ENCODE peak calls at places on chromosomes 7 and 10, in seven cellular contexts. One of them, this sample, is unnamed.

GRCh38 chr10:117134084-117135025 is 3.7 kb downstream of the VAX1 start:
- DNase-seq in H9: peak
- DNase-seq in IMR-90: no peak
- DNase-seq in neuronal stem cell: peak
- DNase-seq in mesenchymal stem cell: no peak
- DNase-seq in H1: peak
- DNase-seq in trophoblast cell: peak
- DNase-seq in this sample: peak

GRCh38 chr10:93554760-93555432 is 11.6 kb upstream of the FFAR4 start:
- DNase-seq in IMR-90: peak
- DNase-seq in trophoblast cell: peak
- DNase-seq in H9: peak
- DNase-seq in mesenchymal stem cell: peak
- DNase-seq in H1: peak
- DNase-seq in neuronal stem cell: peak
- DNase-seq in this sample: peak

GRCh38 chr10:127296696-127297095 is 100.3 kb upstream of the INSYN2A start:
- DNase-seq in trophoblast cell: no peak
- DNase-seq in mesenchymal stem cell: no peak
- DNase-seq in H1: no peak
- DNase-seq in IMR-90: no peak
- DNase-seq in neuronal stem cell: no peak
- DNase-seq in H9: no peak
- DNase-seq in this sample: no peak

GRCh38 chr7:142519077-142519789 is 230.0 kb upstream of the PRSS1 start:
- DNase-seq in H1: no peak
- DNase-seq in IMR-90: peak
- DNase-seq in trophoblast cell: no peak
- DNase-seq in neuronal stem cell: no peak
- DNase-seq in mesenchymal stem cell: no peak
- DNase-seq in H9: no peak
- DNase-seq in this sample: peak

GRCh38 chr10:126508535-126509040 is 120.3 kb upstream of the ADAM12 start:
- DNase-seq in H9: no peak
- DNase-seq in H1: no peak
- DNase-seq in IMR-90: no peak
- DNase-seq in neuronal stem cell: no peak
- DNase-seq in mesenchymal stem cell: no peak
- DNase-seq in trophoblast cell: peak
- DNase-seq in this sample: peak

GRCh38 chr10:52442576-52442975 is 128.5 kb downstream of the DKK1 start:
- DNase-seq in IMR-90: peak
- DNase-seq in H9: no peak
- DNase-seq in H1: no peak
- DNase-seq in mesenchymal stem cell: peak
- DNase-seq in trophoblast cell: no peak
- DNase-seq in neuronal stem cell: no peak
- DNase-seq in this sample: no peak

GRCh38 chr7:131945313-131945831 is 388.9 kb upstream of the PODXL start:
- DNase-seq in H9: peak
- DNase-seq in mesenchymal stem cell: peak
- DNase-seq in trophoblast cell: peak
- DNase-seq in H1: peak
- DNase-seq in IMR-90: peak
- DNase-seq in neuronal stem cell: peak
- DNase-seq in this sample: peak

GRCh38 chr10:103789771-103790201 is 65.6 kb downstream of the SH3PXD2A start:
- DNase-seq in IMR-90: no peak
- DNase-seq in mesenchymal stem cell: no peak
- DNase-seq in trophoblast cell: peak
- DNase-seq in neuronal stem cell: no peak
- DNase-seq in H9: no peak
- DNase-seq in H1: no peak
- DNase-seq in this sample: no peak

DNA sequence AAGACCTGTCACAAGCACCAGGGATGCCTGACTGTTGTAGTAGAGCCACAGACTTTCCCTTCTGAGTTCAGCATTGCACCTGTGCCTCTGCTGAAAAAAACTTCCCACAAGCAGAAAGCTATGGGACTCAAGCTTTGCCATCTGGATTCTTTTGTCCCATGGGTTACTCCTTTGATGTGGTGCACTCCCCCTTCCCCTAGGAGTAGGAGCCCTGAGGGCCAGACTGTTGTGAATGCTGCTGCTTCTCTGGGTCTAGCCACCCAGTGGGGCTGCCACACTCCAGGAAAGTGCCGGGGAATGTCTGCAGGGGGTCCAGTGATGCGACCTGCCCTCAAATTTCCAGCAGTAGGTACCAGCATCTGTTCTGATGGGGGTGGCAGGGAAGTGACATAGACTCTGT is 11.7 kb downstream of the CASP7 start:
- DNase-seq in neuronal stem cell: no peak
- DNase-seq in mesenchymal stem cell: no peak
- DNase-seq in H1: no peak
- DNase-seq in H9: no peak
- DNase-seq in IMR-90: no peak
- DNase-seq in trophoblast cell: no peak
- DNase-seq in this sample: no peak
- H3K4ac ChIP-seq in neuronal stem cell: no peak
- H3K4ac ChIP-seq in mesenchymal stem cell: no peak
- H3K4ac ChIP-seq in H1: no peak
- H3K4ac ChIP-seq in H9: no peak
- H3K4ac ChIP-seq in IMR-90: no peak
- H3K4ac ChIP-seq in trophoblast cell: no peak
- H3K4ac ChIP-seq in this sample: no peak

GRCh38 chr10:71763352-71764127 is 9.8 kb downstream of the VSIR start:
- DNase-seq in H9: no peak
- DNase-seq in neuronal stem cell: no peak
- DNase-seq in IMR-90: peak
- DNase-seq in trophoblast cell: no peak
- DNase-seq in mesenchymal stem cell: peak
- DNase-seq in H1: no peak
- DNase-seq in this sample: no peak

GRCh38 chr10:71767420-71768035 is 5.8 kb downstream of the VSIR start:
- DNase-seq in mesenchymal stem cell: peak
- DNase-seq in neuronal stem cell: no peak
- DNase-seq in IMR-90: no peak
- DNase-seq in H1: no peak
- DNase-seq in trophoblast cell: peak
- DNase-seq in H9: no peak
- DNase-seq in this sample: no peak

GRCh38 chr10:71766717-71767419 is 6.5 kb downstream of the VSIR start:
- DNase-seq in neuronal stem cell: no peak
- DNase-seq in IMR-90: peak
- DNase-seq in mesenchymal stem cell: peak
- DNase-seq in H1: no peak
- DNase-seq in H9: no peak
- DNase-seq in trophoblast cell: peak
- DNase-seq in this sample: peak

GRCh38 chr10:71765907-71766716 is 7.2 kb downstream of the VSIR start:
- DNase-seq in H9: no peak
- DNase-seq in trophoblast cell: peak
- DNase-seq in neuronal stem cell: no peak
- DNase-seq in H1: no peak
- DNase-seq in IMR-90: no peak
- DNase-seq in mesenchymal stem cell: no peak
- DNase-seq in this sample: no peak

GRCh38 chr10:71765176-71765906 is 8.0 kb downstream of the VSIR start:
- DNase-seq in trophoblast cell: peak
- DNase-seq in IMR-90: peak
- DNase-seq in H1: no peak
- DNase-seq in H9: no peak
- DNase-seq in neuronal stem cell: no peak
- DNase-seq in mesenchymal stem cell: no peak
- DNase-seq in this sample: no peak
- H3K4me2 ChIP-seq in trophoblast cell: no peak
- H3K4me2 ChIP-seq in IMR-90: no peak
- H3K4me2 ChIP-seq in H1: no peak
- H3K4me2 ChIP-seq in H9: no peak
- H3K4me2 ChIP-seq in neuronal stem cell: no peak
- H3K4me2 ChIP-seq in mesenchymal stem cell: no peak
- H3K4me2 ChIP-seq in this sample: no peak

GRCh38 chr10:119383174-119383856 is 159.2 kb downstream of the RGS10 start:
- DNase-seq in H1: no peak
- DNase-seq in mesenchymal stem cell: peak
- DNase-seq in neuronal stem cell: no peak
- DNase-seq in H9: no peak
- DNase-seq in trophoblast cell: no peak
- DNase-seq in IMR-90: no peak
- DNase-seq in this sample: no peak

GRCh38 chr10:119377905-119378736 is 164.4 kb downstream of the RGS10 start:
- DNase-seq in IMR-90: no peak
- DNase-seq in trophoblast cell: no peak
- DNase-seq in mesenchymal stem cell: no peak
- DNase-seq in neuronal stem cell: no peak
- DNase-seq in H9: no peak
- DNase-seq in H1: no peak
- DNase-seq in this sample: no peak

GRCh38 chr10:119377431-119377830 is 165.1 kb downstream of the RGS10 start:
- DNase-seq in mesenchymal stem cell: no peak
- DNase-seq in H1: no peak
- DNase-seq in trophoblast cell: no peak
- DNase-seq in H9: no peak
- DNase-seq in neuronal stem cell: no peak
- DNase-seq in IMR-90: no peak
- DNase-seq in this sample: no peak

GRCh38 chr10:119378737-119379067 is 163.8 kb downstream of the RGS10 start:
- DNase-seq in neuronal stem cell: no peak
- DNase-seq in mesenchymal stem cell: no peak
- DNase-seq in H1: no peak
- DNase-seq in IMR-90: no peak
- DNase-seq in H9: no peak
- DNase-seq in trophoblast cell: no peak
- DNase-seq in this sample: no peak

DNA sequence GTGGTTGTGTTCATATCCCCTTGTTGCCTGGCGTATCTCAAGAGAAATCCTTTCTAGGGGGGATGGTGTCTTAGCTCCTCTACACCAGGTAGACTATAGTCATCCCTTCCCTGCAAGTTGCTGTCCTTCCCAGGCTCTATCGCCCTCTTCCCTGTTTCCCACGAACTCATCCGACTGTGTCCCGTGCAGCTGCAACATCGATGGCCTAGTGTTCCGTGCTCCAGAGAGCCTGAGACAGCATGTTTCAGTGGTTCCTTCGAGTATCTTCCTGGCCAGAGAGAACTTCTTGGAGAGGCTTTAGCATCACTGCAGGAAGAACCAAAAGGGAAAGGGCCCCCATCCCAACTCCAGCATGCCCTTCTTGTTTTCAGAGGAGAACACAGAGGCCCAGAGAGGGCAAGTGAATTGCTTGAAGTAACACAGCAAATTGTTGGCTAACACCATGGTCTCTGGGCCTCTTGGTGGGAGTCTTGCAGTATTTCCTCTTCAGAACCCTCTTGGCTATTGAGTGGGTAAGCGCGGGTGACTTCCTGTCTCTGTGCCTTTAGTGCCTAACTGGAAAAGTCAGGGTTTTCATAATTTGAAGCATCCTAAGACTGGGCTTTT is 162.9 kb downstream of the RGS10 start:
- DNase-seq in H1: no peak
- DNase-seq in mesenchymal stem cell: no peak
- DNase-seq in trophoblast cell: no peak
- DNase-seq in IMR-90: no peak
- DNase-seq in H9: no peak
- DNase-seq in neuronal stem cell: no peak
- DNase-seq in this sample: no peak
- H3K4ac ChIP-seq in H1: no peak
- H3K4ac ChIP-seq in mesenchymal stem cell: no peak
- H3K4ac ChIP-seq in trophoblast cell: no peak
- H3K4ac ChIP-seq in IMR-90: peak
- H3K4ac ChIP-seq in H9: no peak
- H3K4ac ChIP-seq in neuronal stem cell: no peak
- H3K4ac ChIP-seq in this sample: no peak

DNA sequence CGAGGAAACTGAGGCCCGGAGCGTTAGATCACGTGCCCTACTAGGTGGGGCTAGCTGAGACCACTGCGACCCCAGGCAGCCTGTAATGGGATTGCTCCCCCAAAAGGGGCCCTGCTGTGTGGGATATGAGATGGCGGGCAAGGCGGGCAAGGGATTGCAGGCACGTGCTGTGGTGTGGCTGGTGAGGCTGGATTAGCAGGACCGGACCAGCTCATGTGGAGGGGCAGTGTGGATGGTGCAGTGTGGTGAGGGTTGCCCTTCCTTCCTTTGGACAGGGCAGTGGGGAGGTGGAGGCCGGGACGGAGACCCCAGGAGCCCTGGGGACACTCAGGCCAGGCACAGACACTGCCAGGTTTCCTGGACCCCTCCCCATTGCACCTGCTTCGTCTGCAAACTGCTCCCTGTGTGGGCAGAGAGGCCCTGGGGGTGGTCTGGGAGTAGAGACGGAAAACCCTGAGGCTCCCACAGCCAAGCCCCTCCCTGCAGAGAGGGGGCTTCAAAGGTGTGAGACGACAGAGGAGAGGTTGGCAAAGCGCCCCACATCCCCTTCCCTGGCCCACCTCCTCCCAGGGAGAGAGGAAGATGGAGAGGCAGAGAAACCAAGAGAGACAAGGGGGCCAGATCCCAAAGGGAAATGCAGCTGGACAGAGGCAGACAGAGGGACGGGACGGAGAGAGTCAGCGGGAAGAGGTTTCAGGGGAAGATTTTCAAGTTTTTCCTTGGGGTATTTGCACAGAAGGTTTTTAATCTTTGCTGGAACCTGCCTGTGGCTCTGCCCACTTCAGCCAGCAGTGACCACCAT is 89.2 kb downstream of the MICALL2 start:
- DNase-seq in IMR-90: no peak
- DNase-seq in neuronal stem cell: no peak
- DNase-seq in H1: peak
- DNase-seq in H9: no peak
- DNase-seq in mesenchymal stem cell: no peak
- DNase-seq in trophoblast cell: no peak
- DNase-seq in this sample: no peak
- H3K4me2 ChIP-seq in IMR-90: no peak
- H3K4me2 ChIP-seq in neuronal stem cell: no peak
- H3K4me2 ChIP-seq in H1: peak
- H3K4me2 ChIP-seq in H9: peak
- H3K4me2 ChIP-seq in mesenchymal stem cell: no peak
- H3K4me2 ChIP-seq in trophoblast cell: no peak
- H3K4me2 ChIP-seq in this sample: no peak

DNA sequence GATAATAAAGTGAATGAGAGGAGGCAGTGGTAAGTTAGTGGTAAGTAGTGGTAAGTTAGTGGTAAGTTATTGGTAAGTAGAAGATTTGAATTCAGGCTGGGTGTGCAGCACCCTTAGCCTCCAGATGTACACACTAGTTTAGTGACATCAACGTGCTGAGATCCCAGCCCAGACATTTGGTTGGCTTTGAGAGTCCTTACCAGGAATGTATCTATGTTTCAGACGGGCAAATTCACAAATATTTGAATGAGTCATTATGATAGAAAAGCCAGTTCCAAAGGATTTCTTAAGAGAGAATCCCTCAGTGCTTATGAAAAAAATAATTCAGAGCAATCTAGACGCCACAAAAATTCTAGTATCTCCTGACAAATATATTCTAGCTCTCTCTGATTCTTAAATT is 70.0 kb downstream of the ARL4A start:
- DNase-seq in IMR-90: peak
- DNase-seq in H1: no peak
- DNase-seq in mesenchymal stem cell: peak
- DNase-seq in neuronal stem cell: no peak
- DNase-seq in H9: no peak
- DNase-seq in trophoblast cell: peak
- DNase-seq in this sample: no peak
- H3K4ac ChIP-seq in IMR-90: no peak
- H3K4ac ChIP-seq in H1: peak
- H3K4ac ChIP-seq in mesenchymal stem cell: no peak
- H3K4ac ChIP-seq in neuronal stem cell: no peak
- H3K4ac ChIP-seq in H9: no peak
- H3K4ac ChIP-seq in trophoblast cell: no peak
- H3K4ac ChIP-seq in this sample: no peak

This sample was measured in mesendoderm.